ENCODE peak calls at places on chromosomes 16 and 17, in six cellular contexts. Q is GM12865, K is astrocyte of the spinal cord, S is retinal pigment epithelial cell, O is WTC11, B is lower leg skin. H is an unnamed sample.

GRCh38 chr17:251531-251930 is 70.1 kb upstream of the DOC2B start:
- DNase-seq in Q (no peak), K (no peak), S (no peak), O (peak), B (peak), H (no peak)

GRCh38 chr16:57304169-57305061 is 19.9 kb upstream of the PLLP start:
- DNase-seq in Q (peak), K (peak), S (peak), O (no peak), B (peak), H (no peak)

GRCh38 chr16:27483624-27484023 is 66.1 kb downstream of the GTF3C1 start:
- DNase-seq in Q (no peak), K (no peak), S (no peak), O (no peak), B (no peak), H (no peak)

GRCh38 chr17:2602597-2603017 is 9.2 kb downstream of the PAFAH1B1 start:
- DNase-seq in Q (no peak), K (peak), S (no peak), O (no peak), B (no peak), H (peak)

GRCh38 chr17:71237903-71238538 is 882.8 kb upstream of the SOX9 start:
- DNase-seq in Q (no peak), K (peak), S (no peak), O (no peak), B (no peak), H (no peak)

GRCh38 chr17:17975441-17975840 is 2.8 kb downstream of the DRC3 start:
- DNase-seq in Q (no peak), K (no peak), S (no peak), O (no peak), B (no peak), H (no peak)

GRCh38 chr17:3695129-3695722 is 729 bp downstream of the P2RX5 start:
- DNase-seq in Q (peak), K (no peak), S (no peak), O (no peak), B (peak), H (peak)

GRCh38 chr16:3249451-3249850 is 7.0 kb downstream of the MEFV start:
- DNase-seq in Q (no peak), K (no peak), S (no peak), O (no peak), B (peak), H (no peak)

GRCh38 chr17:74190154-74190553 is 13.3 kb upstream of the RPL38 start:
- DNase-seq in Q (no peak), K (peak), S (no peak), O (no peak), B (no peak), H (no peak)

GRCh38 chr17:6041261-6041660 is 28.9 kb upstream of the WSCD1 start:
- DNase-seq in Q (no peak), K (no peak), S (no peak), O (no peak), B (no peak), H (no peak)

GRCh38 chr16:89006036-89006752 is 29.2 kb upstream of the CBFA2T3 start:
- DNase-seq in Q (no peak), K (no peak), S (no peak), O (no peak), B (no peak), H (no peak)

GRCh38 chr17:16381496-16381820 is 567 bp downstream of the UBB start:
- DNase-seq in Q (peak), K (peak), S (no peak), O (no peak), B (no peak), H (no peak)

GRCh38 chr16:10941127-10941933 is 938 bp downstream of the DEXI start:
- DNase-seq in Q (no peak), K (no peak), S (no peak), O (no peak), B (no peak), H (no peak)

GRCh38 chr17:48442819-48443218 is 12.8 kb upstream of the SKAP1 start:
- DNase-seq in Q (no peak), K (no peak), S (no peak), O (no peak), B (no peak), H (no peak)

GRCh38 chr16:83903739-83904138 is 4.8 kb downstream of the MLYCD start:
- DNase-seq in Q (no peak), K (peak), S (no peak), O (no peak), B (no peak), H (no peak)

GRCh38 chr16:19885456-19886060 is 910 bp upstream of the GPRC5B start:
- DNase-seq in Q (no peak), K (no peak), S (no peak), O (no peak), B (peak), H (peak)

GRCh38 chr17:65531508-65532431 is 29.7 kb downstream of the AXIN2 start:
- DNase-seq in Q (no peak), K (peak), S (no peak), O (peak), B (peak), H (no peak)

GRCh38 chr17:31915456-31916100 is 14.1 kb upstream of the UTP6 start:
- DNase-seq in Q (no peak), K (no peak), S (no peak), O (no peak), B (no peak), H (no peak)

GRCh38 chr16:52436646-52437645 is 110.0 kb downstream of the TOX3 start:
- DNase-seq in Q (no peak), K (no peak), S (no peak), O (no peak), B (no peak), H (no peak)

GRCh38 chr16:89870440-89870839 is 3.0 kb upstream of the TCF25 start:
- DNase-seq in Q (no peak), K (no peak), S (no peak), O (no peak), B (no peak), H (no peak)

GRCh38 chr16:89139907-89140361 is 31.6 kb upstream of the CDH15 start:
- DNase-seq in Q (no peak), K (no peak), S (no peak), O (no peak), B (no peak), H (no peak)

GRCh38 chr17:6638046-6638908 is 2.2 kb downstream of the KIAA0753 start:
- DNase-seq in Q (no peak), K (no peak), S (no peak), O (no peak), B (no peak), H (no peak)

GRCh38 chr17:11638700-11639265 is 40.5 kb downstream of the DNAH9 start:
- DNase-seq in Q (no peak), K (no peak), S (no peak), O (no peak), B (peak), H (no peak)

GRCh38 chr17:42040818-42041217 is 9.6 kb downstream of the C17orf113 start:
- DNase-seq in Q (no peak), K (no peak), S (no peak), O (no peak), B (no peak), H (no peak)

GRCh38 chr16:75433732-75434413 is 570 bp upstream of the CFDP1 start:
- DNase-seq in Q (peak), K (peak), S (peak), O (peak), B (peak), H (peak)

GRCh38 chr17:17754719-17755686 is 73.7 kb downstream of the RAI1 start:
- DNase-seq in Q (no peak), K (no peak), S (no peak), O (no peak), B (no peak), H (no peak)

GRCh38 chr16:48596326-48596725 is 13.7 kb downstream of the N4BP1 start:
- DNase-seq in Q (peak), K (no peak), S (no peak), O (no peak), B (no peak), H (peak)

GRCh38 chr16:30429678-30430427 is at the start of gene DCTPP1:
- DNase-seq in Q (peak), K (peak), S (peak), O (peak), B (peak), H (peak)

GRCh38 chr17:66507982-66508760 is 205.8 kb downstream of the PRKCA start:
- DNase-seq in Q (no peak), K (no peak), S (no peak), O (no peak), B (no peak), H (no peak)

GRCh38 chr17:7587420-7587786 is 2.5 kb downstream of the SOX15 start:
- DNase-seq in Q (no peak), K (peak), S (peak), O (no peak), B (no peak), H (no peak)

GRCh38 chr16:3471518-3472176 is 23.6 kb downstream of the C16orf90 start:
- DNase-seq in Q (no peak), K (no peak), S (no peak), O (no peak), B (no peak), H (no peak)

GRCh38 chr16:53692146-53692545 is 11.5 kb downstream of the RPGRIP1L start:
- DNase-seq in Q (no peak), K (no peak), S (no peak), O (peak), B (no peak), H (no peak)

GRCh38 chr17:17059301-17059890 is 17.1 kb downstream of the MPRIP start:
- DNase-seq in Q (no peak), K (no peak), S (no peak), O (peak), B (peak), H (no peak)

GRCh38 chr17:50961282-50962220 is 95.4 kb upstream of the TOB1 start:
- DNase-seq in Q (no peak), K (no peak), S (no peak), O (no peak), B (no peak), H (no peak)

GRCh38 chr16:287298-287811 is 4.4 kb downstream of the PDIA2 start:
- DNase-seq in Q (no peak), K (no peak), S (no peak), O (no peak), B (no peak), H (no peak)

GRCh38 chr17:45893725-45894021 is 681 bp upstream of the MAPT start:
- DNase-seq in Q (no peak), K (no peak), S (no peak), O (no peak), B (no peak), H (no peak)

GRCh38 chr17:64240741-64241347 is 22.2 kb downstream of the TEX2 start:
- DNase-seq in Q (no peak), K (peak), S (no peak), O (no peak), B (peak), H (no peak)

GRCh38 chr17:288802-289356 is 63.7 kb downstream of the RPH3AL start:
- DNase-seq in Q (no peak), K (no peak), S (no peak), O (no peak), B (peak), H (peak)

GRCh38 chr16:81444448-81445121 is at the start of gene CMIP:
- DNase-seq in Q (peak), K (peak), S (no peak), O (peak), B (peak), H (peak)

GRCh38 chr16:74667215-74667765 is 613 bp upstream of the RFWD3 start:
- DNase-seq in Q (peak), K (peak), S (no peak), O (peak), B (no peak), H (peak)

GRCh38 chr17:28912938-28913333 is 10.1 kb upstream of the DHRS13 start:
- DNase-seq in Q (no peak), K (no peak), S (no peak), O (no peak), B (no peak), H (no peak)

GRCh38 chr17:28908640-28909098 is 5.8 kb upstream of the DHRS13 start:
- DNase-seq in Q (no peak), K (peak), S (no peak), O (no peak), B (peak), H (no peak)

GRCh38 chr17:28910534-28910933 is 7.7 kb upstream of the DHRS13 start:
- DNase-seq in Q (no peak), K (no peak), S (no peak), O (no peak), B (no peak), H (no peak)

GRCh38 chr17:28911411-28912045 is 8.6 kb upstream of the DHRS13 start:
- DNase-seq in Q (no peak), K (no peak), S (no peak), O (no peak), B (no peak), H (no peak)

GRCh38 chr17:28912281-28912937 is 9.5 kb upstream of the DHRS13 start:
- DNase-seq in Q (no peak), K (no peak), S (no peak), O (peak), B (no peak), H (peak)
- TF ChIP-seq CTCF in Q (peak), K (peak), S (peak), O (peak), B (no peak), H (no peak)

GRCh38 chr16:79997257-79997656 is 396.7 kb upstream of the MAF start:
- DNase-seq in Q (peak), K (peak), S (no peak), O (peak), B (no peak), H (peak)
- TF ChIP-seq CTCF in Q (peak), K (peak), S (peak), O (peak), B (no peak), H (peak)

GRCh38 chr16:71648921-71649320 is 22.9 kb downstream of the MARVELD3 start:
- DNase-seq in Q (no peak), K (no peak), S (no peak), O (no peak), B (no peak), H (no peak)
- TF ChIP-seq CTCF in Q (peak), K (peak), S (peak), O (peak), B (no peak), H (peak)

DNA sequence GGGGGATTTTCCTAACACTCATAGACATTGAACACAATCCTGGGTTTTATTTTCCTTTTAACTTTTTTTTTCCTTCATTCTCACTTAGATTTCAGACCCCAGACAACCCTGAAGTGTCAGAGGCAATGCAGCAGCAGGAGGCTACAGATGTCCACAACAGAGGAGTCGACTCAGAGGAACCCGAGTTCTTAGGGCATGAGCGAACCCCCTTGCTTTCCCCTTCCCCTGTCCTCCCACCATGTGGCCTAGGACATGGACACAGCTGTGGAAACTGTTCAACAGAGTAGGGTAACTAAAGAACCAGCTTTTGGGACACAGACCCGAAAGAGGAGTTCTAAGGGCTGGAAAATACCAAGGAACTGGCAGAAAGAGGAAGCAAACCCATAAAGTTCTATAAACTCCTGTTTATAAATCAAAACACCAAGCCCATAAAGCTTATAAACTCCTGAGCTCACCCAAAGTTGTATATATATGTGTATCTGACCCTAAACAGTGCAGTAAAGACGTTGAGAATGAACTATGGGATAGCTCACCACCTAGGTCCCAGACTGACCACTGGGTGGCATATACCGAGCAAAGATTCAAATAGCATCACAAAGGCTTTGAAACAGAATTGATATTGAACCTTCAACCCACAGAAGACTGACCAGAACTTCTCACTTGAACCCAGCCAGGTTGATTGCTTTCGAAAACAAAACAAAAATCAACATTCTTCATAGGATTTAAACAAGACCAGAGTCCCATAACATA is 33.9 kb downstream of the CMTM4 start:
- DNase-seq in Q (peak), K (peak), S (no peak), O (no peak), B (peak), H (peak)
- TF ChIP-seq CTCF in Q (peak), K (peak), S (peak), O (no peak), B (no peak), H (no peak)

GRCh38 chr17:77254961-77255741 is 114.4 kb downstream of the SEC14L1 start:
- DNase-seq in Q (no peak), K (peak), S (peak), O (no peak), B (no peak), H (no peak)

GRCh38 chr17:77258638-77259037 is 117.9 kb downstream of the SEC14L1 start:
- DNase-seq in Q (no peak), K (no peak), S (no peak), O (no peak), B (no peak), H (no peak)

GRCh38 chr17:77257596-77258458 is 117.1 kb downstream of the SEC14L1 start:
- DNase-seq in Q (no peak), K (no peak), S (no peak), O (no peak), B (no peak), H (no peak)

GRCh38 chr17:77257169-77257568 is 116.4 kb downstream of the SEC14L1 start:
- DNase-seq in Q (no peak), K (no peak), S (no peak), O (no peak), B (no peak), H (no peak)

DNA sequence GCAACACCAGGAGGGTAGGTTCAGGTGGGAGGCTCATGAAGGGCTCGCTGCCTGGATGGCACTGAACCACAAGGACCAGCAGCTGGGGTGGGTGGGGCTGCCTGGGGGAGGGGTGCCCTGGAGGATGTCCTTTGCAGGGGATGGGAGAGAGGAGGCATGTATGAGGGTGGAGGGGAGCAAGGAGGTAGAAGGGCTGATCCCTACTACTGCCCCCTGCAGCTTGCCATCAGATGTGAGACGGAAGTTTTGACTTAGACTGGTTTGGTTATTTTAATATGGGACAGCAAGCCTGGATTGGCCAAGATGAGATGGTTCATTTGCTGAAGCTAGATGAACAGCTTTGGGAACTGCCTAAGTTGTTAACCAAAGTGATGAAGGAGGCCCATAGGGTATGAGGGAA is 115.9 kb downstream of the SEC14L1 start:
- DNase-seq in Q (no peak), K (no peak), S (no peak), O (no peak), B (no peak), H (no peak)
- TF ChIP-seq CTCF in Q (peak), K (no peak), S (peak), O (no peak), B (no peak), H (no peak)

GRCh38 chr16:87421369-87421912 is 29.3 kb downstream of the MAP1LC3B start:
- DNase-seq in Q (no peak), K (no peak), S (no peak), O (no peak), B (no peak), H (no peak)

GRCh38 chr16:87418644-87419043 is 26.5 kb downstream of the MAP1LC3B start:
- DNase-seq in Q (no peak), K (no peak), S (no peak), O (no peak), B (peak), H (no peak)

GRCh38 chr16:87422106-87422505 is 30.0 kb downstream of the MAP1LC3B start:
- DNase-seq in Q (no peak), K (no peak), S (no peak), O (no peak), B (no peak), H (no peak)

GRCh38 chr16:87419971-87420370 is 27.8 kb downstream of the MAP1LC3B start:
- DNase-seq in Q (no peak), K (no peak), S (no peak), O (no peak), B (peak), H (no peak)

GRCh38 chr16:87420401-87421368 is 28.5 kb downstream of the MAP1LC3B start:
- DNase-seq in Q (no peak), K (no peak), S (no peak), O (peak), B (peak), H (peak)
- TF ChIP-seq CTCF in Q (peak), K (no peak), S (peak), O (peak), B (no peak), H (peak)

GRCh38 chr17:19867094-19867653 is 562 bp downstream of the ULK2 start:
- DNase-seq in Q (peak), K (peak), S (no peak), O (peak), B (peak), H (peak)
- TF ChIP-seq CTCF in Q (peak), K (peak), S (peak), O (no peak), B (no peak), H (no peak)

H was measured in activated CD8-positive, alpha-beta T cell treated with anti-CD3 and anti-CD28 coated beads for 36 hours.